ENCODE peak calls at places on chromosomes 1 and 21, in five cellular contexts. One of them, this sample, is unnamed.

GRCh38 chr1:85581138-85581801 is 709 bp downstream of the CCN1 start:
- DNase-seq in Right ventricle myocardium superior: peak
- DNase-seq in cardiac muscle cell: peak
- DNase-seq in GM03348: peak
- DNase-seq in stimulated activated CD8-positive, alpha-beta memory T cell treated with anti-CD3 and anti-CD28 coated beads, Interleukin-4, amount 100 ng/mL, for 1 hour: no peak
- DNase-seq in this sample: no peak

GRCh38 chr1:10253755-10254154 is 43.4 kb downstream of the KIF1B start:
- DNase-seq in Right ventricle myocardium superior: no peak
- DNase-seq in cardiac muscle cell: no peak
- DNase-seq in GM03348: peak
- DNase-seq in stimulated activated CD8-positive, alpha-beta memory T cell treated with anti-CD3 and anti-CD28 coated beads, Interleukin-4, amount 100 ng/mL, for 1 hour: no peak
- DNase-seq in this sample: no peak

GRCh38 chr1:94962745-94963265 is 35.9 kb upstream of the CNN3 start:
- DNase-seq in Right ventricle myocardium superior: no peak
- DNase-seq in cardiac muscle cell: no peak
- DNase-seq in GM03348: peak
- DNase-seq in stimulated activated CD8-positive, alpha-beta memory T cell treated with anti-CD3 and anti-CD28 coated beads, Interleukin-4, amount 100 ng/mL, for 1 hour: no peak
- DNase-seq in this sample: no peak

GRCh38 chr1:85847356-85847755 is 139.1 kb upstream of the ZNHIT6 start:
- DNase-seq in Right ventricle myocardium superior: no peak
- DNase-seq in cardiac muscle cell: no peak
- DNase-seq in GM03348: no peak
- DNase-seq in stimulated activated CD8-positive, alpha-beta memory T cell treated with anti-CD3 and anti-CD28 coated beads, Interleukin-4, amount 100 ng/mL, for 1 hour: no peak
- DNase-seq in this sample: no peak

GRCh38 chr1:214862421-214862820 is 220.1 kb upstream of the KCNK2 start:
- DNase-seq in Right ventricle myocardium superior: no peak
- DNase-seq in cardiac muscle cell: no peak
- DNase-seq in GM03348: peak
- DNase-seq in stimulated activated CD8-positive, alpha-beta memory T cell treated with anti-CD3 and anti-CD28 coated beads, Interleukin-4, amount 100 ng/mL, for 1 hour: no peak
- DNase-seq in this sample: no peak

GRCh38 chr21:41250519-41250918 is 66.1 kb upstream of the FAM3B start:
- DNase-seq in Right ventricle myocardium superior: no peak
- DNase-seq in cardiac muscle cell: no peak
- DNase-seq in GM03348: no peak
- DNase-seq in stimulated activated CD8-positive, alpha-beta memory T cell treated with anti-CD3 and anti-CD28 coated beads, Interleukin-4, amount 100 ng/mL, for 1 hour: no peak
- DNase-seq in this sample: no peak

GRCh38 chr1:113242481-113242880 is 147.8 kb upstream of the MAGI3 start:
- DNase-seq in Right ventricle myocardium superior: no peak
- DNase-seq in cardiac muscle cell: no peak
- DNase-seq in GM03348: no peak
- DNase-seq in stimulated activated CD8-positive, alpha-beta memory T cell treated with anti-CD3 and anti-CD28 coated beads, Interleukin-4, amount 100 ng/mL, for 1 hour: no peak
- DNase-seq in this sample: no peak

GRCh38 chr21:25657140-25657539 is 18.1 kb downstream of the JAM2 start:
- DNase-seq in Right ventricle myocardium superior: no peak
- DNase-seq in cardiac muscle cell: no peak
- DNase-seq in GM03348: no peak
- DNase-seq in stimulated activated CD8-positive, alpha-beta memory T cell treated with anti-CD3 and anti-CD28 coated beads, Interleukin-4, amount 100 ng/mL, for 1 hour: no peak
- DNase-seq in this sample: no peak

GRCh38 chr1:43956234-43956633 is 9.5 kb downstream of the IPO13 start:
- DNase-seq in Right ventricle myocardium superior: no peak
- DNase-seq in cardiac muscle cell: no peak
- DNase-seq in GM03348: no peak
- DNase-seq in stimulated activated CD8-positive, alpha-beta memory T cell treated with anti-CD3 and anti-CD28 coated beads, Interleukin-4, amount 100 ng/mL, for 1 hour: no peak
- DNase-seq in this sample: no peak

GRCh38 chr1:94383966-94384408 is 34.2 kb upstream of the ABCD3 start:
- DNase-seq in Right ventricle myocardium superior: no peak
- DNase-seq in cardiac muscle cell: no peak
- DNase-seq in GM03348: no peak
- DNase-seq in stimulated activated CD8-positive, alpha-beta memory T cell treated with anti-CD3 and anti-CD28 coated beads, Interleukin-4, amount 100 ng/mL, for 1 hour: no peak
- DNase-seq in this sample: no peak

GRCh38 chr1:113282897-113283285 is 107.4 kb upstream of the MAGI3 start:
- DNase-seq in Right ventricle myocardium superior: no peak
- DNase-seq in cardiac muscle cell: no peak
- DNase-seq in GM03348: no peak
- DNase-seq in stimulated activated CD8-positive, alpha-beta memory T cell treated with anti-CD3 and anti-CD28 coated beads, Interleukin-4, amount 100 ng/mL, for 1 hour: no peak
- DNase-seq in this sample: no peak